ENCODE peak calls at places on chromosomes 6 and 20, in nine cellular contexts. I, C, K, D, E, U, R, O and Y are unnamed samples.

GRCh38 chr6:157982297-157982579 is 575 bp downstream of the SYNJ2 start:
- DNase-seq in I (no peak), C (no peak), K (peak), D (no peak), E (peak), U (no peak), R (no peak), O (no peak), Y (peak)

GRCh38 chr6:151317206-151317994 is 74.0 kb downstream of the ZBTB2 start:
- DNase-seq in I (no peak), C (peak), K (no peak), D (no peak), E (peak), U (peak), R (peak), O (no peak), Y (peak)

GRCh38 chr6:30819287-30819917 is 64.9 kb upstream of the DDR1 start:
- DNase-seq in I (no peak), C (peak), K (no peak), D (no peak), E (peak), U (peak), R (no peak), O (no peak), Y (peak)

GRCh38 chr6:5930143-5930770 is 76.5 kb downstream of the NRN1 start:
- DNase-seq in I (no peak), C (no peak), K (no peak), D (no peak), E (no peak), U (no peak), R (no peak), O (no peak), Y (no peak)

GRCh38 chr6:165676435-165677068 is 13.5 kb upstream of the PDE10A start:
- DNase-seq in I (no peak), C (no peak), K (no peak), D (no peak), E (no peak), U (peak), R (no peak), O (peak), Y (no peak)

GRCh38 chr6:43658161-43658560 is 13.3 kb downstream of the RSPH9 start:
- DNase-seq in I (no peak), C (no peak), K (no peak), D (no peak), E (no peak), U (no peak), R (no peak), O (no peak), Y (peak)

GRCh38 chr6:149266659-149267058 is 50.9 kb upstream of the TAB2 start:
- DNase-seq in I (no peak), C (no peak), K (no peak), D (no peak), E (no peak), U (no peak), R (no peak), O (no peak), Y (no peak)

GRCh38 chr6:82767037-82767436 is 298.6 kb downstream of the UBE3D start:
- DNase-seq in I (no peak), C (peak), K (no peak), D (no peak), E (no peak), U (no peak), R (no peak), O (no peak), Y (no peak)

GRCh38 chr20:49907405-49908257 is 7.7 kb downstream of the SPATA2 start:
- DNase-seq in I (no peak), C (no peak), K (no peak), D (no peak), E (no peak), U (no peak), R (no peak), O (no peak), Y (no peak)

GRCh38 chr6:93124226-93124625 is 295.1 kb downstream of the EPHA7 start:
- DNase-seq in I (no peak), C (no peak), K (no peak), D (no peak), E (no peak), U (no peak), R (no peak), O (no peak), Y (peak)

GRCh38 chr6:146803601-146804000 is 204.8 kb downstream of the ADGB start:
- DNase-seq in I (no peak), C (no peak), K (no peak), D (no peak), E (no peak), U (no peak), R (no peak), O (peak), Y (no peak)

GRCh38 chr6:44560458-44561061 is 173.1 kb downstream of the CDC5L start:
- DNase-seq in I (no peak), C (no peak), K (no peak), D (no peak), E (no peak), U (no peak), R (no peak), O (no peak), Y (no peak)

GRCh38 chr6:45512594-45512993 is 134.9 kb upstream of the SUPT3H start:
- DNase-seq in I (no peak), C (no peak), K (no peak), D (no peak), E (no peak), U (no peak), R (no peak), O (no peak), Y (no peak)

GRCh38 chr6:169965239-169965638 is 213.8 kb downstream of the ERMARD start:
- DNase-seq in I (peak), C (no peak), K (no peak), D (no peak), E (no peak), U (no peak), R (no peak), O (no peak), Y (no peak)

GRCh38 chr6:165426892-165427291 is 117.5 kb upstream of the C6orf118 start:
- DNase-seq in I (no peak), C (no peak), K (no peak), D (no peak), E (no peak), U (no peak), R (no peak), O (no peak), Y (peak)

GRCh38 chr6:106444777-106445507 is 84.4 kb downstream of the CRYBG1 start:
- DNase-seq in I (no peak), C (peak), K (no peak), D (peak), E (peak), U (peak), R (peak), O (no peak), Y (peak)

GRCh38 chr20:14445310-14445709 is 107.9 kb upstream of the FLRT3 start:
- DNase-seq in I (no peak), C (peak), K (no peak), D (no peak), E (peak), U (peak), R (no peak), O (no peak), Y (peak)

GRCh38 chr6:136471372-136471771 is 78.8 kb downstream of the MAP7 start:
- DNase-seq in I (no peak), C (no peak), K (no peak), D (no peak), E (no peak), U (peak), R (no peak), O (no peak), Y (no peak)

GRCh38 chr6:127792616-127793015 is 108.2 kb downstream of the THEMIS start:
- DNase-seq in I (no peak), C (no peak), K (no peak), D (no peak), E (no peak), U (no peak), R (no peak), O (no peak), Y (no peak)

GRCh38 chr6:168905451-168906090 is 348.1 kb downstream of the THBS2 start:
- DNase-seq in I (no peak), C (no peak), K (no peak), D (no peak), E (no peak), U (no peak), R (no peak), O (no peak), Y (peak)

GRCh38 chr6:109325400-109325801 is 56.9 kb downstream of the CD164 start:
- DNase-seq in I (no peak), C (no peak), K (no peak), D (no peak), E (no peak), U (no peak), R (no peak), O (no peak), Y (no peak)

GRCh38 chr6:24796616-24797290 is 2.0 kb downstream of the ARMH2 start:
- DNase-seq in I (no peak), C (no peak), K (no peak), D (no peak), E (no peak), U (no peak), R (no peak), O (no peak), Y (no peak)

GRCh38 chr6:150316936-150317335 is 51.9 kb upstream of the IYD start:
- DNase-seq in I (no peak), C (no peak), K (no peak), D (no peak), E (no peak), U (no peak), R (no peak), O (no peak), Y (no peak)

GRCh38 chr6:112218563-112218962 is 35.8 kb downstream of the LAMA4 start:
- DNase-seq in I (peak), C (no peak), K (peak), D (no peak), E (no peak), U (no peak), R (no peak), O (peak), Y (peak)

GRCh38 chr6:5905431-5906339 is 101.0 kb downstream of the NRN1 start:
- DNase-seq in I (peak), C (peak), K (peak), D (peak), E (peak), U (peak), R (peak), O (peak), Y (peak)

GRCh38 chr6:106533079-106533478 is 96.2 kb downstream of the RTN4IP1 start:
- DNase-seq in I (no peak), C (no peak), K (no peak), D (no peak), E (no peak), U (no peak), R (no peak), O (no peak), Y (no peak)

GRCh38 chr6:18183736-18184135 is 28.5 kb downstream of the KDM1B start:
- DNase-seq in I (no peak), C (no peak), K (no peak), D (no peak), E (no peak), U (peak), R (no peak), O (no peak), Y (no peak)

GRCh38 chr6:14621518-14621917 is 503.9 kb downstream of the CD83 start:
- DNase-seq in I (no peak), C (no peak), K (no peak), D (no peak), E (no peak), U (no peak), R (no peak), O (no peak), Y (peak)

GRCh38 chr6:132813173-132813856 is 1.1 kb upstream of the RPS12 start:
- DNase-seq in I (peak), C (peak), K (peak), D (no peak), E (no peak), U (no peak), R (no peak), O (peak), Y (peak)

GRCh38 chr20:9999660-10000059 is 35.1 kb upstream of the ANKEF1 start:
- DNase-seq in I (no peak), C (no peak), K (no peak), D (no peak), E (no peak), U (no peak), R (no peak), O (no peak), Y (no peak)

GRCh38 chr6:122833229-122833556 is 44.1 kb downstream of the SMPDL3A start:
- DNase-seq in I (no peak), C (no peak), K (no peak), D (no peak), E (no peak), U (no peak), R (no peak), O (no peak), Y (no peak)

GRCh38 chr6:130307752-130308361 is 58.0 kb upstream of the TMEM200A start:
- DNase-seq in I (no peak), C (peak), K (no peak), D (no peak), E (no peak), U (peak), R (peak), O (no peak), Y (peak)

GRCh38 chr6:35311390-35312075 is 13.9 kb downstream of the DEF6 start:
- DNase-seq in I (peak), C (no peak), K (no peak), D (no peak), E (no peak), U (no peak), R (no peak), O (no peak), Y (no peak)

GRCh38 chr6:169854083-169854725 is 102.8 kb downstream of the ERMARD start:
- DNase-seq in I (peak), C (no peak), K (no peak), D (no peak), E (no peak), U (no peak), R (no peak), O (no peak), Y (no peak)

GRCh38 chr6:55621993-55622392 is 43.0 kb upstream of the HMGCLL1 start:
- DNase-seq in I (no peak), C (no peak), K (no peak), D (no peak), E (no peak), U (no peak), R (no peak), O (no peak), Y (no peak)

GRCh38 chr6:55621244-55621643 is 42.3 kb upstream of the HMGCLL1 start:
- DNase-seq in I (no peak), C (no peak), K (no peak), D (no peak), E (no peak), U (no peak), R (no peak), O (no peak), Y (no peak)

DNA sequence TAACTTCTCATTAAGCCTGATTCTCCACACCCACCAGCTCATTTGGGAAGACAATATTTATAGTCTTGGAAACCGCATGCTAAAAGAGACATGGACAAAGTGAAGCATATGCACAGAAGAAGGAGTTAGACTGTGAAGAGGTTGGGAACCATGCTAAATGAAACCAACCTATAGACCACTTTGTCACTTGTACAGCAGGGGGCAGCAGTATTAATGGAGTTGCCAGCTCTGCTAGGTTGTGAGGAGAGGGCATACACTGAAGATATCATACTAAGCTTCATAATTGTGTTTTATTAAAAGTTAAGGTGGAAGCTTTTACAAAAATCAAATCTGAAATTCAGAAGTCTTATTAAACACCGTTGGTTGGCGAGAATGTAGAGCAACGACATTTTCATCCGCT is 38.3 kb upstream of the HMGCLL1 start:
- DNase-seq in I (no peak), C (peak), K (no peak), D (peak), E (peak), U (peak), R (no peak), O (no peak), Y (peak)
- TF ChIP-seq CTCF in I (peak), C (peak), K (no peak), D (peak), E (peak), U (peak), R (peak), O (peak), Y (peak)

GRCh38 chr6:154343473-154344308 is 12.9 kb downstream of the IPCEF1 start:
- DNase-seq in I (no peak), C (peak), K (no peak), D (peak), E (no peak), U (peak), R (no peak), O (no peak), Y (peak)
- TF ChIP-seq CTCF in I (no peak), C (peak), K (no peak), D (peak), E (no peak), U (peak), R (no peak), O (peak), Y (peak)

GRCh38 chr20:24872291-24873014 is 76.6 kb upstream of the CST7 start:
- DNase-seq in I (peak), C (no peak), K (no peak), D (no peak), E (no peak), U (no peak), R (no peak), O (no peak), Y (no peak)
- TF ChIP-seq CTCF in I (no peak), C (no peak), K (no peak), D (no peak), E (no peak), U (no peak), R (no peak), O (no peak), Y (no peak)

DNA sequence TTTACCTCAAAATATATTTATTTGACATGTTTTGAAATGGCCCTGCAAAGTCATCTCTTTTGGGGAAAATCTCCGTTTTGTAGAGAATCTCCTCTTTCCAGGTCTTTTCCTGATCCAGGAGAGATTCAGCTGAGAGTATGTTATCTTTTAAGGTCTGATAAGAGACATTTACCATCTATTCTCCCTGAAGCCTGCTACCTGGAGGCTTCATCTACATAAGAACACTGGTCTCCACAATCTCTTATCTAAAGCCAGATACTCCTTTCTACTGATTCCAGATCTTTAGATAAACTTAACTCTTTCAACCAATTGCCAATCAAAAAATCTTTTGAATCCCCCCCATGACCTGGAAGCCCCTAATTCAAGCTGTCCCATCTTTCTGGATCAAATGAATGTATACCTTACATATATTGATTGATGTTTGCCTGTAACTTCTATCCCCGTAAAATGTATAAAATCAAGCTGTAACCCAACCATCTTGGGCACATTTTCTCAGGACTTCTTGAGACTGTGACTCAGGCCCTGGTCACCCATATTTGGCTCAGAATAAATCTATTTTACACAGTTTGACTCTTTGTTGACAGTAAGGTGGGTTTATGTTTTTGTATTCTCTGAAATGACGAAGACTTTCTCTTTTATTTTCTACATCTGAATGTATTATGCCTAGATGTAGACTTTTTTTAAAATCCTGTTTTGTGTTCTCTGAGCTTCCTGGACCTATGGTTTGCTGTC is 95.5 kb downstream of the ECT2L start:
- DNase-seq in I (no peak), C (peak), K (no peak), D (no peak), E (no peak), U (peak), R (no peak), O (no peak), Y (no peak)
- TF ChIP-seq CTCF in I (no peak), C (no peak), K (no peak), D (no peak), E (no peak), U (no peak), R (no peak), O (no peak), Y (no peak)

GRCh38 chr20:41452226-41452625 is 85.6 kb upstream of the EMILIN3 start:
- DNase-seq in I (no peak), C (no peak), K (no peak), D (no peak), E (no peak), U (no peak), R (no peak), O (no peak), Y (no peak)

GRCh38 chr20:41454250-41454649 is 87.6 kb upstream of the EMILIN3 start:
- DNase-seq in I (no peak), C (no peak), K (no peak), D (no peak), E (no peak), U (no peak), R (no peak), O (no peak), Y (no peak)

GRCh38 chr20:41453006-41453950 is 86.7 kb upstream of the EMILIN3 start:
- DNase-seq in I (no peak), C (no peak), K (no peak), D (no peak), E (no peak), U (no peak), R (no peak), O (no peak), Y (no peak)

GRCh38 chr20:41456341-41456740 is 89.7 kb upstream of the EMILIN3 start:
- DNase-seq in I (no peak), C (no peak), K (no peak), D (no peak), E (no peak), U (peak), R (peak), O (no peak), Y (no peak)

GRCh38 chr20:41457173-41457857 is 90.7 kb upstream of the EMILIN3 start:
- DNase-seq in I (no peak), C (no peak), K (no peak), D (no peak), E (no peak), U (no peak), R (no peak), O (no peak), Y (no peak)
- TF ChIP-seq CTCF in I (no peak), C (no peak), K (no peak), D (no peak), E (no peak), U (no peak), R (no peak), O (no peak), Y (no peak)

DNA sequence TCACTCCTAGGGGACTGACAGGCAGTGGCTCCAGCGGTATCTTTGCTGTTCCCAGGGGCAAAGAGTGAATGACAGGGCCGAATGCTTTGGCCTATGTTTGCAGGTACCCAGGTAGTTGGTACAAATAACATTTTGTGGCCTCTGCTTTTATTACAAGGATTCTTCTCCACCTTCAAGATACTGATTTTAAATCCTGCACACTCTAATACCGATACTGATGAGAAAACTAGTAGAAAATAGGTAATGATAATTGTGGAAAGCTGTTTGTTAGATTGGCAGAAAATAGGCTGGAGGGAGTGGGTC is 772 bp downstream of the HINT3 start:
- DNase-seq in I (no peak), C (no peak), K (no peak), D (no peak), E (no peak), U (no peak), R (no peak), O (no peak), Y (no peak)
- TF ChIP-seq CTCF in I (no peak), C (no peak), K (no peak), D (no peak), E (no peak), U (no peak), R (no peak), O (no peak), Y (no peak)

GRCh38 chr6:33123732-33124524 is 48.1 kb downstream of the HLA-DPB1 start:
- DNase-seq in I (no peak), C (peak), K (no peak), D (peak), E (peak), U (peak), R (no peak), O (no peak), Y (peak)
- TF ChIP-seq CTCF in I (peak), C (peak), K (peak), D (peak), E (peak), U (peak), R (peak), O (peak), Y (peak)